ENCODE peak calls at places on chromosomes 12 and 14, in ten cellular contexts. W, G, J, E, V, T, O, I, M and F are unnamed samples.

GRCh38 chr12:131002271-131002670 is 48.6 kb downstream of the ADGRD1 start:
- DNase-seq in W (no peak), G (no peak), J (no peak), E (no peak), V (no peak), T (no peak), O (no peak), I (peak; percentile 38), M (no peak), F (peak; percentile 74)

GRCh38 chr12:82089369-82090121 is 268.6 kb downstream of the CCDC59 start:
- DNase-seq in W (no peak), G (no peak), J (no peak), E (no peak), V (no peak), T (no peak), O (no peak), I (no peak), M (no peak), F (no peak)

GRCh38 chr12:1576410-1577240 is 17.8 kb downstream of the FBXL14 start:
- DNase-seq in W (no peak), G (peak; percentile 72), J (no peak), E (peak; percentile 55), V (peak; percentile 45), T (no peak), O (no peak), I (no peak), M (no peak), F (no peak)

GRCh38 chr14:50961606-50962259 is 17.4 kb upstream of the PYGL start:
- DNase-seq in W (peak; percentile 78), G (no peak), J (no peak), E (peak; percentile 92), V (no peak), T (peak; percentile 91), O (no peak), I (no peak), M (no peak), F (no peak)

GRCh38 chr14:94051115-94051514 is 25.0 kb downstream of the OTUB2 start:
- DNase-seq in W (peak; percentile 41), G (peak; percentile 58), J (peak; percentile 73), E (peak; percentile 56), V (no peak), T (no peak), O (no peak), I (peak; percentile 84), M (no peak), F (no peak)

GRCh38 chr12:14239350-14239934 is 126.0 kb upstream of the ATF7IP start:
- DNase-seq in W (peak; percentile 47), G (no peak), J (no peak), E (peak; percentile 47), V (peak; percentile 47), T (no peak), O (no peak), I (no peak), M (no peak), F (peak; percentile 86)

GRCh38 chr12:54561164-54561563 is 11.8 kb downstream of the PDE1B start:
- DNase-seq in W (no peak), G (peak; percentile 87), J (peak; percentile 83), E (no peak), V (no peak), T (no peak), O (no peak), I (no peak), M (no peak), F (no peak)

GRCh38 chr14:75363570-75364227 is 64.1 kb upstream of the JDP2 start:
- DNase-seq in W (no peak), G (no peak), J (no peak), E (no peak), V (no peak), T (no peak), O (no peak), I (no peak), M (no peak), F (no peak)

GRCh38 chr12:121715862-121716435 is 3.4 kb downstream of the TMEM120B start:
- DNase-seq in W (no peak), G (no peak), J (no peak), E (no peak), V (no peak), T (no peak), O (no peak), I (no peak), M (no peak), F (no peak)

GRCh38 chr14:53847057-53847456 is 109.6 kb downstream of the BMP4 start:
- DNase-seq in W (no peak), G (no peak), J (no peak), E (no peak), V (no peak), T (no peak), O (no peak), I (no peak), M (no peak), F (no peak)

GRCh38 chr14:55430024-55430690 is 10.3 kb downstream of the TBPL2 start:
- DNase-seq in W (peak; percentile 79), G (no peak), J (no peak), E (peak; percentile 87), V (no peak), T (peak; percentile 72), O (peak; percentile 66), I (no peak), M (no peak), F (peak; percentile 81)

GRCh38 chr12:17060260-17060659 is 454.3 kb upstream of the LMO3 start:
- DNase-seq in W (peak; percentile 26), G (no peak), J (no peak), E (no peak), V (no peak), T (no peak), O (no peak), I (no peak), M (no peak), F (no peak)

GRCh38 chr14:22556021-22556989 is 32.7 kb downstream of the DAD1 start:
- DNase-seq in W (no peak), G (no peak), J (no peak), E (peak; percentile 92), V (no peak), T (no peak), O (no peak), I (no peak), M (peak; percentile 85), F (peak; percentile 97)

GRCh38 chr14:98953544-98954346 is 318.3 kb downstream of the BCL11B start:
- DNase-seq in W (peak; percentile 70), G (peak; percentile 89), J (no peak), E (peak; percentile 5), V (no peak), T (no peak), O (peak; percentile 28), I (no peak), M (no peak), F (no peak)

GRCh38 chr14:24095196-24096068 is 1.3 kb downstream of the PCK2 start:
- DNase-seq in W (peak; percentile 62), G (peak; percentile 80), J (no peak), E (peak; percentile 46), V (peak; percentile 78), T (peak; percentile 38), O (peak; percentile 40), I (peak; percentile 36), M (no peak), F (peak; percentile 96)

GRCh38 chr14:33073023-33073422 is 134.3 kb downstream of the NPAS3 start:
- DNase-seq in W (no peak), G (no peak), J (no peak), E (no peak), V (no peak), T (no peak), O (no peak), I (no peak), M (no peak), F (no peak)

DNA sequence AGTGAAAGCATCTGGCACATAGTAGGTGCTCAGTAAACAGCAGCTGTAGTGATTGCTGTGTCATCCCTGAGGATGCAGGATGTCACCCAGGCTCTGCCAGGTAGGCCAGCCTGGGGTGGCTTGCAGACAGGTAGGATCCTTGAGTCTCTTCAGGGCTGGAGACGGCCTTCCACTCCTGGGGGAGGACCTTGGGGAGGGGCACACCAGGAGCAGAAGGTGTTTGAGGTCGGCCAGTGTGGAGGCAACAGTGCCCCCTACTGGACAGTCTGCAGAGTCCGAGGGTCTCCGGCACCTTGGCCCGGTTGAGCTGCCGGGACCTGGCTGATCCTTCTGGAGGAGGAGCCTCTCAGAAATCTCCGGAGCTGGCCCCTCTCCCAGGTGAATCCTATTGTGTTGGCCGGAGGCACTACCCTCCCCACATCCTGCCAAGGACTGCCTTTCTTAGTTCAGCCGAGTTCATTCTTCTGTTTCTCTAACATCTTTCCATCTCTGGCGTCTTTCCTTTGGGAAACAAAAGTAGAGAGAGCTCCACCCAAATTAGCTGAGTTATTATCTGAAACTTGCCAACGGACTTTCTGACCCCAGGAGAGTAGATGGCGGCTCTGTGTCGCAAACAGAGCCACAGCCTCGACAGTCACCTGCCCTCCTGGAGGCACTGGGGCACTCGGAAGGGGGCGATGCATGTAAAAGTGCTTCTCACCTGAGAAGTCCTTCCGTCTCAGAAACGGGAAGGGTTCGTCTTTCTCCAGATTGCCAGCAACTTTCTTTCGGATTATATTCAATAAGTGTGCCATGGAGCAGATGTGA is 41.9 kb upstream of the CLMN start:
- DNase-seq in W (peak; percentile 53), G (no peak), J (no peak), E (peak; percentile 38), V (no peak), T (no peak), O (no peak), I (no peak), M (peak; percentile 72), F (peak; percentile 70)
- TF ChIP-seq CTCF in W (peak; percentile 57), G (peak; percentile 32), J (peak; percentile 23), E (peak; percentile 73), V (peak; percentile 77), T (peak; percentile 48), O (peak; percentile 37), I (no peak), M (peak; percentile 66), F (peak; percentile 79)

GRCh38 chr12:7162691-7163114 is 26.8 kb upstream of the PEX5 start:
- DNase-seq in W (peak; percentile 56), G (no peak), J (no peak), E (peak; percentile 17), V (no peak), T (no peak), O (no peak), I (peak; percentile 73), M (no peak), F (peak; percentile 18)
- TF ChIP-seq CTCF in W (peak; percentile 45), G (peak; percentile 30), J (no peak), E (peak; percentile 58), V (no peak), T (peak; percentile 65), O (peak; percentile 46), I (no peak), M (peak; percentile 54), F (peak; percentile 18)

GRCh38 chr12:52727037-52727436 is 23.7 kb upstream of the KRT77 start:
- DNase-seq in W (no peak), G (no peak), J (no peak), E (no peak), V (no peak), T (no peak), O (no peak), I (no peak), M (no peak), F (no peak)
- TF ChIP-seq CTCF in W (no peak), G (no peak), J (no peak), E (no peak), V (no peak), T (no peak), O (no peak), I (no peak), M (no peak), F (no peak)

GRCh38 chr14:34824256-34824655 is 50.9 kb downstream of the BAZ1A start:
- DNase-seq in W (no peak), G (no peak), J (no peak), E (no peak), V (no peak), T (no peak), O (no peak), I (no peak), M (no peak), F (no peak)

GRCh38 chr14:34824826-34825225 is 50.3 kb downstream of the BAZ1A start:
- DNase-seq in W (no peak), G (no peak), J (no peak), E (no peak), V (no peak), T (no peak), O (no peak), I (no peak), M (no peak), F (no peak)

GRCh38 chr14:34826661-34827060 is 48.5 kb downstream of the BAZ1A start:
- DNase-seq in W (no peak), G (no peak), J (no peak), E (peak; percentile 59), V (no peak), T (no peak), O (no peak), I (no peak), M (no peak), F (no peak)
- TF ChIP-seq CTCF in W (no peak), G (no peak), J (no peak), E (no peak), V (no peak), T (no peak), O (no peak), I (no peak), M (no peak), F (no peak)